ENCODE peak calls at places on chromosomes 2 and 18, in five cellular contexts. H is thyroid gland, N is endothelial cell, V is RWPE1, E is ascending aorta. F is an unnamed sample.

GRCh38 chr18:47826157-47827074 is 104.0 kb downstream of the SMAD2 start:
- DNase-seq in H (peak), N (no peak), V (no peak), E (no peak), F (no peak)

GRCh38 chr2:158391876-158392275 is 64.7 kb downstream of the CCDC148 start:
- DNase-seq in N (no peak), E (no peak), H (no peak), V (peak), F (no peak)

GRCh38 chr2:11945139-11946126 is 199.0 kb downstream of the LPIN1 start:
- DNase-seq in N (no peak), E (no peak), V (no peak), H (no peak), F (no peak)

GRCh38 chr2:212708346-212708745 is 169.7 kb upstream of the ERBB4 start:
- DNase-seq in H (no peak), N (no peak), V (no peak), E (no peak), F (no peak)

GRCh38 chr2:96116879-96117533 is 635 bp upstream of the ADRA2B start:
- DNase-seq in V (peak), N (peak), E (no peak), H (peak), F (peak)

GRCh38 chr2:133841905-133842304 is 273.6 kb upstream of the NCKAP5 start:
- DNase-seq in V (peak), N (no peak), H (no peak), E (no peak), F (no peak)

GRCh38 chr2:12183032-12183431 is 436.6 kb downstream of the LPIN1 start:
- DNase-seq in H (no peak), N (no peak), V (no peak), E (no peak), F (no peak)

GRCh38 chr2:222272446-222273035 is 26.3 kb downstream of the PAX3 start:
- DNase-seq in E (no peak), H (no peak), V (no peak), N (no peak), F (no peak)

GRCh38 chr18:27004056-27004829 is 138.7 kb upstream of the AQP4 start:
- DNase-seq in V (no peak), E (no peak), H (no peak), N (no peak), F (no peak)

GRCh38 chr2:158644139-158644538 is 151.0 kb upstream of the DAPL1 start:
- DNase-seq in V (no peak), E (no peak), H (no peak), N (no peak), F (no peak)

GRCh38 chr2:150469706-150470105 is 17.8 kb downstream of the RND3 start:
- DNase-seq in N (no peak), E (no peak), V (no peak), H (no peak), F (no peak)

GRCh38 chr2:7905756-7906155 is 776.1 kb upstream of the ID2 start:
- DNase-seq in V (no peak), E (no peak), N (no peak), H (peak), F (no peak)

GRCh38 chr2:175540421-175540820 is 358.9 kb upstream of the ATP5MC3 start:
- DNase-seq in E (no peak), H (no peak), N (no peak), V (no peak), F (no peak)

GRCh38 chr18:80233201-80233835 is 14.0 kb downstream of the PARD6G start:
- DNase-seq in N (no peak), V (no peak), E (no peak), H (no peak), F (no peak)

GRCh38 chr2:128786800-128787478 is 468.3 kb upstream of the HS6ST1 start:
- DNase-seq in E (no peak), N (peak), H (no peak), V (no peak), F (no peak)

GRCh38 chr2:235049069-235049468 is 97.3 kb downstream of the SH3BP4 start:
- DNase-seq in V (no peak), N (no peak), H (no peak), E (peak), F (no peak)

GRCh38 chr18:73153271-73153670 is 285.5 kb upstream of the NETO1 start:
- DNase-seq in N (no peak), H (no peak), E (no peak), V (peak), F (no peak)

GRCh38 chr18:5058768-5059539 is 138.1 kb downstream of the AKAIN1 start:
- DNase-seq in E (no peak), V (no peak), N (no peak), H (no peak), F (no peak)

GRCh38 chr2:241514545-241514944 is 6.2 kb upstream of the STK25 start:
- DNase-seq in V (no peak), H (no peak), E (no peak), N (no peak), F (no peak)

GRCh38 chr2:105052773-105053172 is 14.9 kb downstream of the MRPS9 start:
- DNase-seq in N (no peak), V (no peak), H (no peak), E (no peak), F (no peak)

GRCh38 chr2:14420851-14421250 is 211.7 kb upstream of the LRATD1 start:
- DNase-seq in H (no peak), V (no peak), E (no peak), N (no peak), F (no peak)

GRCh38 chr2:205034034-205034433 is 488.8 kb downstream of the PARD3B start:
- DNase-seq in V (no peak), E (no peak), H (no peak), N (no peak), F (no peak)

GRCh38 chr2:98412751-98413445 is 31.8 kb upstream of the INPP4A start:
- DNase-seq in H (peak), V (peak), E (no peak), N (peak), F (peak)

GRCh38 chr2:169221745-169222369 is 140.5 kb downstream of the LRP2 start:
- DNase-seq in V (peak), N (no peak), H (no peak), E (no peak), F (no peak)

GRCh38 chr2:191352536-191352935 is 107.3 kb downstream of the MYO1B start:
- DNase-seq in V (peak), E (no peak), H (no peak), N (no peak), F (no peak)

GRCh38 chr2:222301296-222301997 is 2.6 kb upstream of the PAX3 start:
- DNase-seq in N (no peak), V (no peak), H (no peak), E (no peak), F (no peak)

GRCh38 chr18:37578886-37579513 is 13.4 kb upstream of the CELF4 start:
- DNase-seq in H (peak), N (no peak), E (no peak), V (no peak), F (no peak)

GRCh38 chr2:85953476-85953875 is 64.7 kb upstream of the ST3GAL5 start:
- DNase-seq in V (no peak), E (no peak), N (no peak), H (peak), F (no peak)

GRCh38 chr2:172090044-172090946 is 5.0 kb downstream of the DLX1 start:
- DNase-seq in N (no peak), H (no peak), V (no peak), E (no peak), F (no peak)

GRCh38 chr2:189515264-189515663 is 65.3 kb downstream of the SLC40A1 start:
- DNase-seq in N (no peak), V (no peak), E (no peak), H (no peak), F (no peak)

GRCh38 chr2:121999273-121999672 is 243.8 kb downstream of the TSN start:
- DNase-seq in H (no peak), N (no peak), E (no peak), V (no peak), F (no peak)

GRCh38 chr2:240421396-240421795 is 14.1 kb upstream of the GPC1 start:
- DNase-seq in H (no peak), V (no peak), E (peak), N (no peak), F (no peak)

GRCh38 chr2:189570565-189570964 is 10.0 kb downstream of the SLC40A1 start:
- DNase-seq in H (no peak), E (no peak), N (no peak), V (no peak), F (no peak)

GRCh38 chr2:73135236-73135635 is 22.5 kb upstream of the RAB11FIP5 start:
- DNase-seq in H (no peak), V (no peak), E (no peak), N (no peak), F (no peak)

GRCh38 chr18:9418047-9418690 is 57.1 kb upstream of the RALBP1 start:
- DNase-seq in H (peak), V (no peak), N (no peak), E (no peak), F (no peak)
- TF ChIP-seq CTCF in H (no peak), V (no peak), N (no peak), E (no peak), F (no peak)

GRCh38 chr2:193695367-193695766 is 1500.6 kb upstream of the TMEFF2 start:
- DNase-seq in N (no peak), E (no peak), V (peak), H (no peak), F (no peak)
- TF ChIP-seq CTCF in N (no peak), E (no peak), V (peak), H (no peak), F (peak)

GRCh38 chr2:120305296-120305695 is 40.6 kb upstream of the INHBB start:
- DNase-seq in V (no peak), H (peak), N (peak), E (no peak), F (no peak)
- TF ChIP-seq CTCF in V (no peak), H (peak), N (no peak), E (no peak), F (no peak)

DNA sequence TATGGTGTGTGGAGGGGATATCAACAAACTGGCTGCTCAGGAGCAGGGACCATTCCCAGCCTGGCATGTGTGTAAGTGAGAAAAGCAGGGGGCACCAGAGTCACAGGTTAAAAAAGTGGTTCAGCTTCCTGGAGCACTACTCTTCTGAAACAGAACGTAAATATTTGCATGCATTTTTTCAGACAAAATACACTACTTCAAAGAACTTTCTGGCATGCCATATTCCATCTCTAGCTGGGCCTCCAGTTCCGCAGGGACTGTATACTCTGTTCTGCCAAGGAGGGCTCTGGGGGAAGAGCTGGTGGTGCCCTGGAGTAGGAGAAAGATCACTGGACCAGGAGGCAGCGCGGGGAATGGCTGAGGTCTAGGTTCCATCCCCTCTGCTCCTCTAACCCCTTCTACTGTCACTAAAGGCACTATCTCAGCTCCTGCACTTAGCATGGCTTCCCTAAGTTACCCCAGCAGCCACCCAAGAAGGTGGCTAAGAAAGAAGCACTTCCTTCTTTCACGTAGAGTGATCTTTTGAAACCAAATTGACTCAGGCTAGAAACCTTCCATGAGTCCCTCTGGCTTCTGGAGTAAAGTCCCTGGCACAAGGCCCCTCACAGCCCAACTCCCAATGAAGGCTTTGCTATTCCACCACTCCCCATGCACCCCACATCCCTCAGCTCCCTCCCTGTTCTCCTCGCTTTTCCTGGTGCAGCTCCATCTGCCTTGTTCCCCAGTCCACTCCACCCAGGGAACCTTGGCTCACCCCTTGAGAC is 57.6 kb upstream of the CABLES1 start:
- DNase-seq in E (no peak), H (no peak), V (no peak), N (no peak), F (no peak)
- TF ChIP-seq CTCF in E (no peak), H (no peak), V (peak), N (no peak), F (no peak)

GRCh38 chr18:57587262-57587661 is 760 bp upstream of the FECH start:
- DNase-seq in E (no peak), N (no peak), V (no peak), H (peak), F (no peak)

GRCh38 chr18:57585421-57585820 is 1.1 kb downstream of the FECH start:
- DNase-seq in N (no peak), E (no peak), V (no peak), H (no peak), F (no peak)

GRCh38 chr18:57589162-57589561 is 2.7 kb upstream of the FECH start:
- DNase-seq in N (no peak), V (no peak), E (no peak), H (no peak), F (no peak)

GRCh38 chr18:57585846-57586242 is 658 bp downstream of the FECH start:
- DNase-seq in V (no peak), E (no peak), H (peak), N (no peak), F (no peak)

DNA sequence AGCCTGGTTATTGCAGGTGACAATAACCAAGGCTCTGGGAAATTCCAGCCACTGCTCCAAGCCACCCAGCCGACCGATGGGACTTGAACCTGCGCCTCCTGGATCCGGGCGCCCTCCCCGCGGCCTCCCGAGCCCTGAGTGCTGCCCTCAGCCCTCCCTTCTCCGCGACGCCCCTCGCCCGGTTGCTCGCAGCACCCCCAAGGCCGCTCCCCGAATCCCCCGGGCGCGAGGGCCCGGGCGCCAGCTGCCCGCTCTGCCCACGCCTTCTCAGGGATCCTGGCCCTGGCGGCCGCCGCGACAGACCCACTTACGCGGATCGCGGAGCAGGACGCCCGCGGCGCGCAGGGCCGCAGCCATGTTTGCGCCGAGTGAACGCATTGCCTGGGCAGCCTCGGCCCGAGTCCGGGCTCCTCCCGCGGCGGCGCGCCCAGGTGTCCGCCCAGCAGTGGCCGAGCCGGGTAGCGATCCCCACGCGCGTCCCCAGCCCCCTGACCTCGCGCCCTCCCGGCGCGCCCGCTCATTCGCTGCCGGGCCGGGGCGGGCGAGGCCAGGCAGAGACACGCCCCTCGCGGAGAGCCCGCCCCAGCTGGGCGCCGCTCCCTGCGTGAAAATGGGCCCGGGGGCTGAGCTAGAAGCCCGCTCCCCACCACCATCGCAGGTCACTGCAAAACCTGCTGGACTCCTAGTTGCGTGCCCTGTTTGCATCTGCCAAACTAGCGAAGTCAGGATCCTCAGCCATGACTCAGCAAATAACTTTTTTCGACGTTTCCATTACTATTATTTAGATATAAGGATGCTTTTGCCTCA is at the start of gene FECH:
- DNase-seq in V (peak), E (peak), N (peak), H (peak), F (peak)
- TF ChIP-seq CTCF in V (no peak), E (no peak), N (no peak), H (no peak), F (no peak)

GRCh38 chr2:206154197-206154596 is 5.0 kb downstream of the NDUFS1 start:
- DNase-seq in H (no peak), N (no peak), V (no peak), E (no peak), F (no peak)
- TF ChIP-seq CTCF in H (no peak), N (no peak), V (no peak), E (no peak), F (no peak)

GRCh38 chr2:173880561-173880960 is 84.6 kb downstream of the SP3 start:
- DNase-seq in H (peak), N (no peak), V (no peak), E (no peak), F (no peak)

GRCh38 chr2:173886613-173887012 is 78.6 kb downstream of the SP3 start:
- DNase-seq in H (no peak), N (no peak), E (no peak), V (no peak), F (no peak)

GRCh38 chr2:173881886-173882285 is 83.3 kb downstream of the SP3 start:
- DNase-seq in N (no peak), E (no peak), H (no peak), V (no peak), F (no peak)

GRCh38 chr2:173881466-173881865 is 83.7 kb downstream of the SP3 start:
- DNase-seq in E (no peak), H (peak), V (no peak), N (no peak), F (no peak)

DNA sequence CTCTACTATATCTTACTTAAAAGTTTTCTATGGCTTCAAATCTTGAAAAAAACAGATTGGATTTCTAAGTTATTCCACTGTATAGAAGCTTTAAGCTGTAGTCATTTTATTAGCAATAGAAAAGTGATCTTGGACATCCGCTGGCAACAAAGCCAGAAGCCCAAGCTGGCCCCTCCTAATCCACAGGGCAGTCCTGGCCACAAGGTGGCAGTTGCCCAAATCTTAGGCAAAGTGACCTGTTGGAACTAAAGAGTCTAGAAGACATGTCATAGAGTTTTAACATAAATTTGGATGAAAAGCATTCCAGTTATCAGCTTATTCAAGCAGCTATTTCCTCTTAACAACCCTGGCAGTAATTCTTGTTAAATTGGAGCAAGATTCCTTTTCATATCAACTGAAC is 80.8 kb downstream of the SP3 start:
- DNase-seq in H (peak), N (peak), E (no peak), V (peak), F (peak)
- TF ChIP-seq CTCF in H (peak), N (peak), E (peak), V (peak), F (peak)

GRCh38 chr18:51559902-51560287 is 362.4 kb upstream of the MEX3C start:
- DNase-seq in E (no peak), N (no peak), V (no peak), H (peak), F (no peak)
- TF ChIP-seq CTCF in E (no peak), N (no peak), V (no peak), H (no peak), F (no peak)

F was measured in nephron progenitor cell.